ENCODE peak calls at places on chromosomes 6 and 20, in seven cellular contexts. C is cardiac muscle cell, Z is psoas muscle, V is hepatocyte, D is right lobe of liver, W is GM23248, J is lower lobe of right lung. N is an unnamed sample.

GRCh38 chr6:90103056-90103793 is 193.4 kb downstream of the BACH2 start:
- DNase-seq in C (no peak), Z (no peak), V (no peak), D (no peak), W (no peak), J (no peak), N (no peak)

GRCh38 chr20:51510961-51511360 is 31.6 kb downstream of the NFATC2 start:
- DNase-seq in C (peak; percentile 16), Z (no peak), V (no peak), D (no peak), W (no peak), J (no peak), N (no peak)

GRCh38 chr6:162562041-162562440 is 165.5 kb downstream of the PRKN start:
- DNase-seq in C (no peak), Z (no peak), V (no peak), D (no peak), W (no peak), J (no peak), N (no peak)

GRCh38 chr20:52031574-52032303 is 159.8 kb downstream of the ZFP64 start:
- DNase-seq in C (peak; percentile 90), Z (no peak), V (peak; percentile 68), D (no peak), W (peak; percentile 49), J (no peak), N (no peak)

GRCh38 chr6:10141756-10142443 is 273.0 kb downstream of the TFAP2A start:
- DNase-seq in C (no peak), Z (no peak), V (peak; percentile 11), D (no peak), W (peak; percentile 30), J (no peak), N (no peak)

GRCh38 chr6:152380351-152380767 is 256.8 kb downstream of the SYNE1 start:
- DNase-seq in C (peak; percentile 88), Z (no peak), V (peak; percentile 60), D (no peak), W (peak; percentile 90), J (no peak), N (no peak)

GRCh38 chr20:10179574-10180298 is 38.9 kb upstream of the SNAP25 start:
- DNase-seq in C (peak; percentile 9), Z (no peak), V (no peak), D (no peak), W (peak; percentile 6), J (no peak), N (no peak)

GRCh38 chr6:39841291-39841690 is 49.1 kb downstream of the DAAM2 start:
- DNase-seq in C (no peak), Z (no peak), V (no peak), D (no peak), W (no peak), J (no peak), N (no peak)

GRCh38 chr6:151067684-151068596 is 171.8 kb upstream of the AKAP12 start:
- DNase-seq in C (peak; percentile 90), Z (peak; percentile 55), V (no peak), D (peak; percentile 88), W (peak; percentile 95), J (no peak), N (no peak)

GRCh38 chr6:31752739-31753319 is 9.6 kb upstream of the SAPCD1 start:
- DNase-seq in C (peak; percentile 46), Z (no peak), V (no peak), D (no peak), W (peak; percentile 91), J (no peak), N (no peak)

GRCh38 chr6:82365011-82365751 is 1.6 kb downstream of the TPBG start:
- DNase-seq in C (peak; percentile 50), Z (peak; percentile 21), V (peak; percentile 61), D (no peak), W (peak; percentile 68), J (peak; percentile 53), N (no peak)

GRCh38 chr6:39772559-39773283 is 19.5 kb upstream of the DAAM2 start:
- DNase-seq in C (no peak), Z (no peak), V (no peak), D (no peak), W (peak; percentile 84), J (no peak), N (no peak)

GRCh38 chr20:17236766-17237165 is 9.9 kb downstream of the PCSK2 start:
- DNase-seq in C (no peak), Z (no peak), V (no peak), D (no peak), W (no peak), J (no peak), N (no peak)

GRCh38 chr20:57664924-57665588 is 44.8 kb downstream of the PMEPA1 start:
- DNase-seq in C (no peak), Z (no peak), V (no peak), D (no peak), W (no peak), J (peak; percentile 20), N (no peak)

GRCh38 chr6:20657274-20657800 is 123.1 kb downstream of the CDKAL1 start:
- DNase-seq in C (no peak), Z (no peak), V (no peak), D (no peak), W (no peak), J (no peak), N (no peak)

GRCh38 chr6:135703621-135704020 is 147.9 kb upstream of the PDE7B start:
- DNase-seq in C (peak; percentile 43), Z (no peak), V (no peak), D (no peak), W (no peak), J (no peak), N (no peak)

GRCh38 chr6:72022830-72023229 is 136.5 kb downstream of the RIMS1 start:
- DNase-seq in C (no peak), Z (no peak), V (no peak), D (no peak), W (no peak), J (no peak), N (no peak)

GRCh38 chr6:124795879-124796838 is 166.1 kb upstream of the RNF217 start:
- DNase-seq in C (peak; percentile 18), Z (no peak), V (peak; percentile 30), D (peak; percentile 22), W (peak; percentile 25), J (no peak), N (no peak)

GRCh38 chr20:17796096-17796563 is 96.4 kb downstream of the BANF2 start:
- DNase-seq in C (peak; percentile 86), Z (peak; percentile 61), V (peak; percentile 50), D (peak; percentile 72), W (peak; percentile 89), J (peak; percentile 65), N (no peak)

GRCh38 chr6:52233975-52234823 is 10.1 kb downstream of the IL17F start:
- DNase-seq in C (peak; percentile 52), Z (no peak), V (peak; percentile 79), D (peak; percentile 21), W (peak; percentile 84), J (no peak), N (no peak)

GRCh38 chr6:50658561-50658960 is 54.8 kb upstream of the TFAP2D start:
- DNase-seq in C (no peak), Z (no peak), V (no peak), D (no peak), W (no peak), J (no peak), N (no peak)

GRCh38 chr20:58647814-58648501 is 3.1 kb upstream of the STX16 start:
- DNase-seq in C (peak; percentile 59), Z (no peak), V (no peak), D (no peak), W (peak; percentile 85), J (no peak), N (no peak)

GRCh38 chr6:123434186-123434585 is 202.6 kb downstream of the TRDN start:
- DNase-seq in C (no peak), Z (no peak), V (no peak), D (no peak), W (no peak), J (no peak), N (no peak)

GRCh38 chr6:89950879-89951391 is 56.7 kb downstream of the GJA10 start:
- DNase-seq in C (peak; percentile 75), Z (peak; percentile 54), V (peak; percentile 65), D (no peak), W (no peak), J (no peak), N (no peak)

GRCh38 chr6:4401408-4402367 is 266.3 kb upstream of the ECI2 start:
- DNase-seq in C (peak; percentile 32), Z (peak; percentile 30), V (no peak), D (no peak), W (peak; percentile 37), J (no peak), N (no peak)

GRCh38 chr6:105675715-105676397 is 273.0 kb upstream of the PREP start:
- DNase-seq in C (peak; percentile 3), Z (no peak), V (peak; percentile 12), D (no peak), W (peak; percentile 95), J (no peak), N (no peak)

GRCh38 chr6:107491791-107492674 is 2.1 kb downstream of the SOBP start:
- DNase-seq in C (peak; percentile 87), Z (peak; percentile 37), V (no peak), D (no peak), W (peak; percentile 72), J (no peak), N (no peak)

GRCh38 chr6:13248953-13249432 is 79.3 kb downstream of the TBC1D7 start:
- DNase-seq in C (no peak), Z (no peak), V (no peak), D (no peak), W (no peak), J (no peak), N (no peak)
- H3K27me3 ChIP-seq in C (no peaks in the 10 kb centered on the region), Z (peaks cover 2% of the 10 kb centered on the region), V (no peaks in the 10 kb centered on the region), D (no peaks in the 10 kb centered on the region), W (peaks cover 15% of the 10 kb centered on the region), J (no peaks in the 10 kb centered on the region), N (no peaks in the 10 kb centered on the region)

GRCh38 chr6:84766796-84767590 is 2.6 kb upstream of the TBX18 start:
- DNase-seq in C (no peak), Z (no peak), V (no peak), D (no peak), W (no peak), J (no peak), N (no peak)
- H3K4me3 ChIP-seq in C (no peak overlapping the region), Z (no peak overlapping the region), V (no peak overlapping the region), D (no peak overlapping the region), W (no peak overlapping the region), J (no peak overlapping the region), N (no peak overlapping the region)

DNA sequence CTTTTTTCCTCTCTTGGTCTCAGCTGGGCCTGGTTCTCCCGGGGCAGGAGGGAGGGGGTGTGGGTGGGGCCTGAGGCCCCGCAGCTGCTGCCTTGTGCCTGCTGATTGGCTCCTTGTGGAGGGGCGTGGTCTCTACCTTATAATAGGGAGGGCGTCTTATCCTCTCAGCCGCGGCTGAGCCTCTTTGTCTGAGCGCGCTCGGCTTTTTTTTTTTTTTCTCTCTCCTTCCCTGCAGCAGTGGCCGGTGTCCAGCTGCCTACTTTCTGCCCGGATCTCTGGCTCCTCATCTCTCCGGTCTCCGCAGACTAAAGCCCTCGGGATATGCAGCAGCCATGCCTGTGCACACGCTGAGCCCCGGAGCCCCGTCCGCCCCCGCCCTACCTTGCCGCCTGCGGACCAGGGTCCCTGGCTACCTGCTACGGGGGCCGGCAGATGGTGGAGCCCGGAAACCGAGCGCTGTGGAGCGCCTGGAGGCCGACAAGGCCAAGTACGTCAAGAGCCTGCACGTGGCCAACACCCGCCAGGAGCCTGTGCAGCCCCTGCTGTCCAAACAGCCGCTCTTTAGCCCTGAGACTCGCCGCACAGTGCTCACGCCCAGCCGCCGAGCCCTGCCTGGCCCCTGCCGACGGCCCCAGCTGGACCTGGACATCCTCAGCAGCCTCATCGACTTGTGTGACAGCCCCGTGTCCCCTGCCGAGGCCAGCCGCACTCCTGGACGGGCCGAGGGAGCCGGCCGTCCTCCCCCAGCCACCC is 11.1 kb downstream of the FAM110A start:
- DNase-seq in C (peak; percentile 95), Z (peak; percentile 87), V (peak; percentile 96), D (peak; percentile 85), W (peak; percentile 95), J (peak; percentile 97), N (peak; percentile 65)
- H3K27me3 ChIP-seq in C (no peaks in the 10 kb centered on the region), Z (no peaks in the 10 kb centered on the region), V (peaks cover 4% of the 10 kb centered on the region), D (no peaks in the 10 kb centered on the region), W (no peaks in the 10 kb centered on the region), J (peaks cover 8% of the 10 kb centered on the region), N (no peaks in the 10 kb centered on the region)

GRCh38 chr6:32920610-32921188 is 20.1 kb downstream of the HLA-DMB start:
- DNase-seq in C (no peak), Z (no peak), V (no peak), D (no peak), W (no peak), J (no peak), N (no peak)
- H3K4me3 ChIP-seq in C (no peak overlapping the region), Z (no peak overlapping the region), V (no peak overlapping the region), D (no peak overlapping the region), W (no peak overlapping the region), J (no peak overlapping the region), N (no peak overlapping the region)

N was measured in esophagus squamous epithelium.